ENCODE peak calls at places on chromosomes 13 and 19, in four cellular contexts. M is activated effector memory CD4-positive, alpha-beta T cell treated with anti-CD3 and anti-CD28 coated beads, Interleukin-2, amount 50 U/mL, for 16 hours; E is activated B cell treated with CpG ODN at 0.5 μM for 24 hours; S is stimulated activated CD8-positive, alpha-beta memory T cell treated with anti-CD3 and anti-CD28 coated beads, Interleukin-7, amount 100 ng/mL, for 1 hour. Y is an unnamed sample.

GRCh38 chr13:74662895-74663294 is 528.7 kb upstream of the KLF12 start:
- DNase-seq in S (no peak), E (no peak), M (no peak), Y (no peak)

GRCh38 chr13:23960566-23961156 is 63.4 kb upstream of the C1QTNF9B start:
- DNase-seq in M (no peak), S (no peak), E (no peak), Y (no peak)

GRCh38 chr13:29538625-29538976 is 56.9 kb downstream of the SLC7A1 start:
- DNase-seq in M (no peak), S (no peak), E (no peak), Y (no peak)

GRCh38 chr19:9885077-9885552 is 50.0 kb downstream of the PIN1 start:
- DNase-seq in E (no peak), S (no peak), M (no peak), Y (peak)

GRCh38 chr13:32846020-32846451 is 170.2 kb upstream of the KL start:
- DNase-seq in S (no peak), E (no peak), M (no peak), Y (no peak)

GRCh38 chr13:29474991-29475390 is 120.5 kb downstream of the SLC7A1 start:
- DNase-seq in S (no peak), M (no peak), E (no peak), Y (no peak)

GRCh38 chr19:1026189-1027019 is at the start of gene CNN2:
- DNase-seq in E (peak), S (no peak), M (peak), Y (peak)

GRCh38 chr19:49210108-49210900 is 52.7 kb downstream of the TRPM4 start:
- DNase-seq in M (peak), S (no peak), E (peak), Y (peak)

GRCh38 chr13:49604570-49604969 is 19.2 kb upstream of the RCBTB1 start:
- DNase-seq in E (no peak), M (no peak), S (no peak), Y (no peak)

GRCh38 chr19:33171916-33172359 is 22.2 kb upstream of the LRP3 start:
- DNase-seq in M (no peak), E (no peak), S (no peak), Y (no peak)

GRCh38 chr19:50721441-50722137 is 1.6 kb upstream of the CLEC11A start:
- DNase-seq in S (no peak), E (no peak), M (no peak), Y (no peak)

GRCh38 chr13:40692946-40693345 is 26.5 kb upstream of the FOXO1 start:
- DNase-seq in M (no peak), S (no peak), E (no peak), Y (no peak)

GRCh38 chr13:48993150-48993549 is 17.4 kb downstream of the FNDC3A start:
- DNase-seq in S (no peak), E (no peak), M (no peak), Y (no peak)

GRCh38 chr13:46803586-46803985 is 6.6 kb upstream of the ESD start:
- DNase-seq in E (no peak), S (no peak), M (no peak), Y (no peak)